ENCODE peak calls at places on chromosomes 5 and 9, in five cellular contexts. One of them, this sample, is unnamed.

GRCh38 chr5:9540791-9541190 is 5.1 kb downstream of the SEMA5A start:
- DNase-seq in spleen: no peak
- DNase-seq in HCT116: no peak
- DNase-seq in sigmoid colon: no peak
- DNase-seq in prostate gland: no peak
- DNase-seq in this sample: no peak

GRCh38 chr5:15009420-15009819 is 137.8 kb upstream of the ANKH start:
- DNase-seq in spleen: no peak
- DNase-seq in HCT116: peak
- DNase-seq in sigmoid colon: no peak
- DNase-seq in prostate gland: peak
- DNase-seq in this sample: no peak

GRCh38 chr9:17134396-17134842 is 421 bp upstream of the CNTLN start:
- DNase-seq in spleen: no peak
- DNase-seq in HCT116: no peak
- DNase-seq in sigmoid colon: no peak
- DNase-seq in prostate gland: peak
- DNase-seq in this sample: no peak

GRCh38 chr9:100426194-100426531 is 780 bp upstream of the MSANTD3 start:
- DNase-seq in spleen: no peak
- DNase-seq in HCT116: no peak
- DNase-seq in sigmoid colon: no peak
- DNase-seq in prostate gland: no peak
- DNase-seq in this sample: no peak

GRCh38 chr9:92176068-92176799 is 61.0 kb upstream of the SPTLC1 start:
- DNase-seq in spleen: no peak
- DNase-seq in HCT116: peak
- DNase-seq in sigmoid colon: no peak
- DNase-seq in prostate gland: no peak
- DNase-seq in this sample: no peak

GRCh38 chr5:31587546-31587945 is 51.4 kb upstream of the PDZD2 start:
- DNase-seq in spleen: no peak
- DNase-seq in HCT116: no peak
- DNase-seq in sigmoid colon: no peak
- DNase-seq in prostate gland: no peak
- DNase-seq in this sample: no peak

GRCh38 chr5:1946122-1946677 is 63.5 kb upstream of the IRX4 start:
- DNase-seq in spleen: no peak
- DNase-seq in HCT116: no peak
- DNase-seq in sigmoid colon: peak
- DNase-seq in prostate gland: no peak
- DNase-seq in this sample: no peak

GRCh38 chr5:133744909-133745308 is 132.6 kb upstream of the FSTL4 start:
- DNase-seq in spleen: no peak
- DNase-seq in HCT116: no peak
- DNase-seq in sigmoid colon: no peak
- DNase-seq in prostate gland: no peak
- DNase-seq in this sample: no peak

GRCh38 chr5:13731229-13731628 is 213.3 kb downstream of the DNAH5 start:
- DNase-seq in spleen: no peak
- DNase-seq in HCT116: no peak
- DNase-seq in sigmoid colon: no peak
- DNase-seq in prostate gland: peak
- DNase-seq in this sample: no peak

GRCh38 chr9:96441798-96442445 is 8.0 kb upstream of the HABP4 start:
- DNase-seq in spleen: no peak
- DNase-seq in HCT116: no peak
- DNase-seq in sigmoid colon: no peak
- DNase-seq in prostate gland: no peak
- DNase-seq in this sample: no peak

GRCh38 chr5:54646285-54647101 is 128.9 kb downstream of the SNX18 start:
- DNase-seq in spleen: peak
- DNase-seq in HCT116: no peak
- DNase-seq in sigmoid colon: peak
- DNase-seq in prostate gland: peak
- DNase-seq in this sample: peak

GRCh38 chr5:88875609-88876234 is 7.3 kb downstream of the MEF2C start:
- DNase-seq in spleen: no peak
- DNase-seq in HCT116: no peak
- DNase-seq in sigmoid colon: no peak
- DNase-seq in prostate gland: no peak
- DNase-seq in this sample: no peak
- TF ChIP-seq POLR2AphosphoS5 in spleen: no peak
- TF ChIP-seq POLR2AphosphoS5 in HCT116: no peak
- TF ChIP-seq POLR2AphosphoS5 in sigmoid colon: no peak
- TF ChIP-seq POLR2AphosphoS5 in prostate gland: no peak
- TF ChIP-seq POLR2AphosphoS5 in this sample: no peak

GRCh38 chr9:124040186-124040920 is 28.8 kb downstream of the LHX2 start:
- DNase-seq in spleen: peak
- DNase-seq in HCT116: no peak
- DNase-seq in sigmoid colon: peak
- DNase-seq in prostate gland: no peak
- DNase-seq in this sample: no peak

GRCh38 chr9:124040935-124041816 is 29.6 kb downstream of the LHX2 start:
- DNase-seq in spleen: peak
- DNase-seq in HCT116: no peak
- DNase-seq in sigmoid colon: no peak
- DNase-seq in prostate gland: peak
- DNase-seq in this sample: no peak

GRCh38 chr9:124038239-124038638 is 26.7 kb downstream of the LHX2 start:
- DNase-seq in spleen: peak
- DNase-seq in HCT116: no peak
- DNase-seq in sigmoid colon: peak
- DNase-seq in prostate gland: no peak
- DNase-seq in this sample: no peak

GRCh38 chr9:124037790-124038189 is 26.2 kb downstream of the LHX2 start:
- DNase-seq in spleen: peak
- DNase-seq in HCT116: peak
- DNase-seq in sigmoid colon: peak
- DNase-seq in prostate gland: no peak
- DNase-seq in this sample: no peak

GRCh38 chr9:124038790-124039633 is 27.4 kb downstream of the LHX2 start:
- DNase-seq in spleen: peak
- DNase-seq in HCT116: no peak
- DNase-seq in sigmoid colon: peak
- DNase-seq in prostate gland: no peak
- DNase-seq in this sample: no peak
- TF ChIP-seq CTCF in spleen: no peak
- TF ChIP-seq CTCF in HCT116: peak
- TF ChIP-seq CTCF in sigmoid colon: no peak
- TF ChIP-seq CTCF in prostate gland: no peak
- TF ChIP-seq CTCF in this sample: no peak

GRCh38 chr5:119417891-119418781 is 34.2 kb upstream of the HSD17B4 start:
- DNase-seq in spleen: no peak
- DNase-seq in HCT116: no peak
- DNase-seq in sigmoid colon: no peak
- DNase-seq in prostate gland: no peak
- DNase-seq in this sample: no peak
- H3K27ac ChIP-seq in spleen: peak
- H3K27ac ChIP-seq in HCT116: no peak
- H3K27ac ChIP-seq in sigmoid colon: peak
- H3K27ac ChIP-seq in prostate gland: no peak
- H3K27ac ChIP-seq in this sample: peak

GRCh38 chr5:159456722-159457462 is 126.6 kb upstream of the IL12B start:
- DNase-seq in spleen: no peak
- DNase-seq in HCT116: peak
- DNase-seq in sigmoid colon: no peak
- DNase-seq in prostate gland: no peak
- DNase-seq in this sample: no peak

GRCh38 chr5:159459132-159459627 is 128.9 kb upstream of the IL12B start:
- DNase-seq in spleen: no peak
- DNase-seq in HCT116: no peak
- DNase-seq in sigmoid colon: no peak
- DNase-seq in prostate gland: no peak
- DNase-seq in this sample: no peak

GRCh38 chr5:159456261-159456660 is 126.0 kb upstream of the IL12B start:
- DNase-seq in spleen: no peak
- DNase-seq in HCT116: no peak
- DNase-seq in sigmoid colon: no peak
- DNase-seq in prostate gland: no peak
- DNase-seq in this sample: no peak

GRCh38 chr5:159459951-159460538 is 129.8 kb upstream of the IL12B start:
- DNase-seq in spleen: no peak
- DNase-seq in HCT116: no peak
- DNase-seq in sigmoid colon: no peak
- DNase-seq in prostate gland: no peak
- DNase-seq in this sample: no peak

DNA sequence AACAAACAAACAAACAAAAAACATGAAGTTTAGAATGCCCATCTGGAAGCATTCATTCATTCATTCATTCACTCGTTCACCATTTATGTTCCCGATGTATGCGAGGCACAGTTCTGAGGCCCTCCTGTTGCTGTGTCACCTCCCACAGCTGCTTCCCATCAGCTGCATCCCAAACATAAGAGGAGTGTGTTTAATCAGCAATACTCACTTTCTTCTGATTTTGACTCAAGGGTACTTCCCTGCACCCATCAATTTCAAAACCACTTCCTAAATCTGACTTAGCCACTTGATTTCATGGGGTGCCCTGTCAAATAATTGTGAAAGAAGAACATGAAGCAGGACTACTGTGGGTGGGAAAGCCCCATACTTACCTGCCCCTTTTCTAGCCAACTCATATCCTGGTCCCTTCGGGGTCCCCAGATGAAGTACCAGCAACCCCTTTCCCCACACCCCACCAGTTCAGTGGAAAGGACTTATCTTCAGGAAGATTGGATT is 128.0 kb upstream of the IL12B start:
- DNase-seq in spleen: no peak
- DNase-seq in HCT116: no peak
- DNase-seq in sigmoid colon: no peak
- DNase-seq in prostate gland: no peak
- DNase-seq in this sample: no peak
- TF ChIP-seq POLR2AphosphoS5 in spleen: no peak
- TF ChIP-seq POLR2AphosphoS5 in HCT116: no peak
- TF ChIP-seq POLR2AphosphoS5 in sigmoid colon: no peak
- TF ChIP-seq POLR2AphosphoS5 in prostate gland: no peak
- TF ChIP-seq POLR2AphosphoS5 in this sample: no peak

GRCh38 chr9:36995927-36996471 is 38.1 kb downstream of the PAX5 start:
- DNase-seq in spleen: peak
- DNase-seq in HCT116: peak
- DNase-seq in sigmoid colon: no peak
- DNase-seq in prostate gland: peak
- DNase-seq in this sample: no peak
- TF ChIP-seq CTCF in spleen: peak
- TF ChIP-seq CTCF in HCT116: peak
- TF ChIP-seq CTCF in sigmoid colon: peak
- TF ChIP-seq CTCF in prostate gland: peak
- TF ChIP-seq CTCF in this sample: no peak

GRCh38 chr5:17306726-17307091 is 89.3 kb downstream of the BASP1 start:
- DNase-seq in spleen: no peak
- DNase-seq in HCT116: no peak
- DNase-seq in sigmoid colon: no peak
- DNase-seq in prostate gland: peak
- DNase-seq in this sample: no peak
- H3K27ac ChIP-seq in spleen: no peak
- H3K27ac ChIP-seq in HCT116: no peak
- H3K27ac ChIP-seq in sigmoid colon: no peak
- H3K27ac ChIP-seq in prostate gland: peak
- H3K27ac ChIP-seq in this sample: no peak

GRCh38 chr9:125906893-125907292 is 159.7 kb downstream of the PBX3 start:
- DNase-seq in spleen: no peak
- DNase-seq in HCT116: no peak
- DNase-seq in sigmoid colon: no peak
- DNase-seq in prostate gland: no peak
- DNase-seq in this sample: no peak
- TF ChIP-seq POLR2AphosphoS5 in spleen: no peak
- TF ChIP-seq POLR2AphosphoS5 in HCT116: no peak
- TF ChIP-seq POLR2AphosphoS5 in sigmoid colon: no peak
- TF ChIP-seq POLR2AphosphoS5 in prostate gland: no peak
- TF ChIP-seq POLR2AphosphoS5 in this sample: no peak